ENCODE peak calls at places on chromosomes 16 and 17, in five cellular contexts. U is cardiac fibroblast, W is breast epithelium, F is choroid plexus epithelial cell, L is neural progenitor cell. T is an unnamed sample.

GRCh38 chr17:44084131-44084538 is 13.6 kb downstream of the G6PC3 start:
- DNase-seq in U (no peak), W (no peak), F (no peak), L (peak), T (peak)

GRCh38 chr16:30065943-30066881 is 652 bp downstream of the ALDOA start:
- DNase-seq in U (peak), W (no peak), F (peak), L (peak), T (peak)

GRCh38 chr16:60073376-60073775 is 1339.3 kb upstream of the GOT2 start:
- DNase-seq in U (no peak), W (no peak), F (no peak), L (no peak), T (no peak)

GRCh38 chr17:64002658-64003525 is 4.7 kb downstream of the PRR29 start:
- DNase-seq in U (no peak), W (peak), F (no peak), L (peak), T (no peak)

GRCh38 chr16:89864421-89864820 is 9.0 kb upstream of the TCF25 start:
- DNase-seq in U (peak), W (no peak), F (peak), L (no peak), T (peak)

GRCh38 chr17:10051112-10051511 is 146.0 kb upstream of the RCVRN start:
- DNase-seq in U (peak), W (no peak), F (peak), L (no peak), T (no peak)

GRCh38 chr17:72030067-72030899 is 90.5 kb upstream of the SOX9 start:
- DNase-seq in U (peak), W (no peak), F (peak), L (peak), T (peak)

GRCh38 chr17:67386965-67387551 is 10.0 kb downstream of the PITPNC1 start:
- DNase-seq in U (peak), W (no peak), F (peak), L (peak), T (peak)

GRCh38 chr17:28953444-28954118 is 2.3 kb upstream of the PHF12 start:
- DNase-seq in U (peak), W (no peak), F (peak), L (peak), T (peak)

GRCh38 chr16:2692251-2692947 is 10.1 kb downstream of the KCTD5 start:
- DNase-seq in U (no peak), W (no peak), F (no peak), L (peak), T (no peak)

GRCh38 chr16:2690852-2691251 is 8.5 kb downstream of the KCTD5 start:
- DNase-seq in U (no peak), W (no peak), F (no peak), L (no peak), T (no peak)

GRCh38 chr16:2692948-2693651 is 10.8 kb downstream of the KCTD5 start:
- DNase-seq in U (no peak), W (no peak), F (peak), L (peak), T (no peak)

GRCh38 chr16:2689968-2690830 is 7.9 kb downstream of the KCTD5 start:
- DNase-seq in U (no peak), W (no peak), F (no peak), L (no peak), T (no peak)

GRCh38 chr16:2691491-2692248 is 9.3 kb downstream of the KCTD5 start:
- DNase-seq in U (no peak), W (no peak), F (no peak), L (no peak), T (no peak)
- H3K4me3 ChIP-seq in U (no peak), W (no peak), F (no peak), L (no peak), T (no peak)

GRCh38 chr17:58997756-58998553 is 108.7 kb downstream of the TRIM37 start:
- DNase-seq in U (peak), W (no peak), F (peak), L (no peak), T (peak)
- TF ChIP-seq CTCF in U (no peak), W (no peak), F (no peak), L (no peak), T (no peak)

GRCh38 chr17:6856054-6856453 is 24.5 kb upstream of the TEKT1 start:
- DNase-seq in U (no peak), W (no peak), F (no peak), L (no peak), T (no peak)

GRCh38 chr17:6857904-6858303 is 26.4 kb upstream of the TEKT1 start:
- DNase-seq in U (no peak), W (no peak), F (no peak), L (no peak), T (no peak)

GRCh38 chr17:6857336-6857735 is 25.8 kb upstream of the TEKT1 start:
- DNase-seq in U (no peak), W (no peak), F (no peak), L (no peak), T (no peak)

DNA sequence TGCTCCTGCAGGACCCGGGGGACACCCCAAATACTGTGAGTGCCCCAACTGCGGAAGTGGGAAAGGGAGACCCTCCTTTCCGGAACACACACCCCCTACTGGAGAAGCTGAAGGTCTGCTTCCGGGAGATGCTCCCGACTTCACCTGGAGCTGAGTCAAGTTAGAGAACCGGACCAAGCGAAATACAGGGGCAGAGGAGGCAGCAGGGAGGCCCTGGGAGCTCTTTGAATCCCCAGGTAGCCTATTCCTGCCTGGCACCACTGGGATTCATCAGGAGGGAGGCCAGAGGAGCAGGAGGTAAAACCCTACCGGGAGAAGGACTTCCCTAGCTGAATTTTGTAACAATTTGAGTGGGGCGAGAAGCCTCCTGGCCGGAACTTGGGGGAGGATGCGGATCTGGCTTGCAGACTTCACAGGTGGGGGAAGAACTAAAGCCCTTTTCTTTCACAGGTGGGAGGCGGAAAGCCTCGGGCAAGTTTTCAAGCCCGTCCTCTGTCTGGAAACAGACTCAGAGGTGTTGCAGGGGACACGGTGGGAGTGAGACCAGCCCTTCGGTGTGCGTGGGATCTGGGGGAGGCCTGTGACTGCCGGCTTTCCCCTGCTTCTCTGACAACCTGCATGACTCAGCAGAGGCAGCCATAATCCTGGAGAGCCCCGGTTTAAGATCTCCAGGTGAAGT is 22.4 kb upstream of the TEKT1 start:
- DNase-seq in U (no peak), W (no peak), F (peak), L (peak), T (peak)
- H3K4me3 ChIP-seq in U (no peak), W (peak), F (no peak), L (peak), T (peak)

GRCh38 chr17:81295678-81296381 is 723 bp upstream of the SLC38A10 start:
- DNase-seq in U (peak), W (no peak), F (peak), L (peak), T (peak)
- TF ChIP-seq CTCF in U (peak), W (peak), F (peak), L (peak), T (peak)

GRCh38 chr17:12994341-12995074 is 23.3 kb downstream of the ELAC2 start:
- DNase-seq in U (no peak), W (no peak), F (no peak), L (no peak), T (no peak)
- H3K4me3 ChIP-seq in U (no peak), W (no peak), F (no peak), L (no peak), T (no peak)

DNA sequence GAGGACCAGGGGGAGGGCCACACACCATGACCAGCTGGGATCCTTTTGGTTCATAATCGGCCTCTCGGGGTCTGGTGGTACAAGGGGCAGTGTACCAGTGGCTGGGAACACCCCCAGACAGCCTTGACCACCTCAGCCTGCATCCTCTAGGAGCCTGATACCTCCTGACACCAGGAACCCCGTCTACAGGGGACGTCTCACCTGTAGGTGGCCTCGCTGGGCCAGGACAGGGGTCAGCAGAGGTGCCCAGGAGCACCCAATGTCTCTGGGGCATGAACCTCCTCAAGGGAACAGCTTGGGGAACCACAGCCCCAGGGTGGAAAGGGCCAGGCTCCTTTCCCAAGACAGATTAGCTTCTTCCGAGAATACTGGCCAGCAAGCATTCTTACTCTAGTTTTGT is 2.5 kb upstream of the METRNL start:
- DNase-seq in U (no peak), W (no peak), F (no peak), L (no peak), T (no peak)
- TF ChIP-seq CTCF in U (peak), W (no peak), F (peak), L (peak), T (peak)

GRCh38 chr17:76076100-76076764 is 1.7 kb downstream of the GALR2 start:
- DNase-seq in U (no peak), W (no peak), F (no peak), L (peak), T (no peak)
- H3K4me3 ChIP-seq in U (no peak), W (no peak), F (no peak), L (peak), T (no peak)

DNA sequence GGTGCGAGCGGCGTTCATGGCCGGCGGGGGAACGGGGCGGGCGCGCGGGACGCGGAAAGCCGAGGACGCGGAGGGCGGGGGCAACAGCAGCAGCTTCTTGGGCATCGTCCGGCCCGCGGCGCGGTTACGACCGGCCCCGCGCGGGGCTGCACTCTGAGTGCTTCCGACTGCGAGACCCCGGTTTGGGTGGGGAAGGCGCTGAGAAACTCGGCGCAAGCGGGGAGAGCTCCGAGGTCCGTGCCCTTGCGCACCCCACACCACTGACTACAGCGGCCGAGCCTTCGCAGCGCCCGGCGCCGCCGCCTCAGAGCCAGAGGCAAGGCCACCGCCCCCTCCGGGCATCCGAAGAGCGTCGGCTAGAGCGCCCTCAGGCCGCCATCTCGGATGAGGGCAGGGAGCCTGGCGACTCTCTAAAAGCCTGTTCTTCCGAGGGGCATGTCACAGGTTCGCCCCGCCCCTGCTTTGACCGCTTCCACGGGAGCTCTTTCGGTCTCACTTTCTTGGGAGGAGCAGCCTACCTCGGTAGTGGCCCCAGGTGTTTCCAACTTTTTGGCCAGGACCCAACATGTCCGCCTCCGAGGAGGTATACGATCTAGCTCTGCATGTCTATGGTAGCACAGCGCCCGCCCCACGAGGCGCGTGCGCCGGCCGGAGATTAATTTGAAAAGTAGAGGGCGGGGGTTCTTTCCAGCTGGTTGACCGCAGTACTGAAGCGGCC is at the start of gene PRPSAP1:
- DNase-seq in U (peak), W (peak), F (peak), L (peak), T (peak)
- TF ChIP-seq CTCF in U (peak), W (no peak), F (peak), L (no peak), T (peak)

DNA sequence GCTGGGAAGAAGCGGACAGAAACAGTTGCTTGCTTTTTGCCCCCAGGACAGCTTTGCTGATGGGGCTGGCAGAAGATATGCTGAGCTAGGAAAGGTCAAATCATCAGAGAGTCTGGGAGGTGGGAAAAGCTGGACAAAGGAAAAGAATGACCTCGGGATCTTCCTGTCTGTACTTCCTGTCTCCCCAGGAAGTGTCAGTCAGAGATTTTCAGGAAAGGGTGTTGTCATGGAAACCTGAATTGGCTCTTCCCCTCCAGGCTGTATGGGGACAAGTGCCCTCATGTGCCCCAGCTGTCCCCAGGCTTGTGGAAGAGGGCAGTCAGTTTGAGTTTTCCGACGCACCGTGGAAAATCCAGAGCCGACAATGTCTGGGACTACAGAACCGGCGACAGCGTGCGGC is 122.7 kb upstream of the ZFHX3 start:
- DNase-seq in U (no peak), W (no peak), F (no peak), L (no peak), T (no peak)
- H3K4me3 ChIP-seq in U (no peak), W (no peak), F (no peak), L (no peak), T (no peak)

DNA sequence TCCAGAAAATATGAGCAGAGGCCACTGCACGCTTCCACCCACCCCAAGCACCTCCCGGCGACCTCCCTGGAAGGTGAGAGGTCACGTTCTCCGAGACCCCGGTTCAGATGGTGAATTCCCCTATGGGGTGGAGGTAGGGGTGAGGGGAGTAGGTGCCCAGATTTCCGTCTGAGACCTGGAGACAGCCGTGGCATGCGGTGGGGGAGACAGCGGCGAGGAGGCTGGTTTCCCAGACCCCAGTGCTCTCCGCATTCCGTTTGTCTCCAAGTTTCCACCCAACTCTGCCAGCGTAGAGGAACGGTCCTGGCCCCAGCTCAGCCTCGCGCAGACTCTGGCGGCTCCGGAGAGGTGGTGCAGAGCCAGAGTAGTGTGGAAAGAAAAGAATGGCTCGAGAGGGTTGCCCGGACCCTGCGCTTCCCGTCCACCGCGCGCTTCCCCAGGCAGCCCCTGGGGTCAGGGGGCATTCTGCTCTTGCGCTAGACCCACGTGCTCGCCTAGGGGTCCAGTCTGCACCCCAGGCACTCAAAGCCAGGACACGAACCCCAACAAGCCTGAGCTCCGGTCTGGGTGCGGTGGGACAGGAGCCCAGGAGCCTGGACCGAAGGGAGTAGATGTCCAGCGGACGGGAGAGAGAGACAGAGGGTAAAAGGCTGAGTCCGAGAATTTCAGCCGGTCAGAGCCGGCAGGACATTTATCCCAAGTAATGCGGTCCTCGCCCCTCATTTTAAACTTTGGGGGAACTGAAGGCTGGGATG is 3.9 kb downstream of the PMP22 start:
- DNase-seq in U (peak), W (peak), F (peak), L (peak), T (no peak)
- TF ChIP-seq CTCF in U (peak), W (no peak), F (peak), L (no peak), T (no peak)

T was measured in epithelial cell of esophagus.